ENCODE peak calls at places on chromosomes 1 and 21, in five cellular contexts. R, P, X, T and B are unnamed samples.

GRCh38 chr1:221688488-221688843 is 53.4 kb downstream of the DUSP10 start:
- DNase-seq in R (no peak), P (no peak), X (no peak), T (no peak), B (no peak)

GRCh38 chr1:46453449-46453848 is 36.2 kb upstream of the DMBX1 start:
- DNase-seq in R (no peak), P (no peak), X (no peak), T (no peak), B (no peak)

GRCh38 chr1:53366901-53367502 is 39.1 kb upstream of the LRP8 start:
- DNase-seq in R (no peak), P (no peak), X (no peak), T (no peak), B (no peak)

GRCh38 chr1:59212715-59213114 is 84.2 kb upstream of the FGGY start:
- DNase-seq in R (no peak), P (no peak), X (no peak), T (no peak), B (no peak)

GRCh38 chr1:24659993-24660665 is 17.0 kb downstream of the SRRM1 start:
- DNase-seq in R (no peak), P (no peak), X (no peak), T (no peak), B (no peak)

GRCh38 chr1:99673285-99673684 is 27.4 kb downstream of the PALMD start:
- DNase-seq in R (no peak), P (no peak), X (no peak), T (no peak), B (no peak)

GRCh38 chr1:241963722-241964121 is 6.2 kb downstream of the BECN2 start:
- DNase-seq in R (no peak), P (no peak), X (no peak), T (no peak), B (no peak)

GRCh38 chr1:101317590-101317989 is 80.8 kb downstream of the S1PR1 start:
- DNase-seq in R (no peak), P (no peak), X (no peak), T (no peak), B (no peak)

GRCh38 chr1:1216770-1217620 is 3.0 kb upstream of the TNFRSF4 start:
- DNase-seq in R (no peak), P (no peak), X (no peak), T (no peak), B (no peak)

GRCh38 chr1:169106921-169107672 is 607 bp downstream of the ATP1B1 start:
- DNase-seq in R (no peak), P (no peak), X (peak), T (peak), B (peak)

GRCh38 chr1:212566522-212567479 is 41.8 kb upstream of the ATF3 start:
- DNase-seq in R (peak), P (peak), X (peak), T (peak), B (peak)

GRCh38 chr1:235416662-235417049 is 49.4 kb downstream of the TBCE start:
- DNase-seq in R (no peak), P (no peak), X (peak), T (no peak), B (no peak)

GRCh38 chr21:46605759-46606426 is 1.0 kb upstream of the S100B start:
- DNase-seq in R (peak), P (no peak), X (no peak), T (peak), B (no peak)

GRCh38 chr1:46342084-46342656 is 1.6 kb downstream of the NSUN4 start:
- DNase-seq in R (peak), P (peak), X (peak), T (peak), B (peak)

GRCh38 chr1:232382671-232383070 is 247.3 kb downstream of the SIPA1L2 start:
- DNase-seq in R (no peak), P (no peak), X (no peak), T (no peak), B (no peak)

GRCh38 chr1:87024936-87025537 is 110.6 kb downstream of the HS2ST1 start:
- DNase-seq in R (no peak), P (peak), X (peak), T (peak), B (peak)

GRCh38 chr1:165899461-165899941 is 72.1 kb downstream of the UCK2 start:
- DNase-seq in R (no peak), P (no peak), X (peak), T (no peak), B (no peak)

GRCh38 chr1:66556161-66556611 is 22.2 kb downstream of the SGIP1 start:
- DNase-seq in R (no peak), P (no peak), X (no peak), T (no peak), B (no peak)

GRCh38 chr1:3285341-3285740 is 169.1 kb upstream of the ARHGEF16 start:
- DNase-seq in R (no peak), P (no peak), X (no peak), T (no peak), B (no peak)

GRCh38 chr1:172449585-172450523 is 6.0 kb upstream of the PIGC start:
- DNase-seq in R (no peak), P (peak), X (peak), T (peak), B (peak)

GRCh38 chr1:160639652-160640051 is 7.2 kb downstream of the SLAMF1 start:
- DNase-seq in R (no peak), P (no peak), X (no peak), T (no peak), B (no peak)

GRCh38 chr1:109769335-109770078 is 5.8 kb upstream of the EPS8L3 start:
- DNase-seq in R (no peak), P (no peak), X (peak), T (no peak), B (no peak)

GRCh38 chr1:217048104-217048707 is 325.0 kb upstream of the ESRRG start:
- DNase-seq in R (no peak), P (peak), X (no peak), T (no peak), B (peak)

GRCh38 chr1:160538985-160539651 is 16.1 kb upstream of the SLAMF6 start:
- DNase-seq in R (no peak), P (no peak), X (no peak), T (no peak), B (no peak)

GRCh38 chr1:113146242-113147072 is 73.5 kb downstream of the LRIG2 start:
- DNase-seq in R (no peak), P (no peak), X (peak), T (peak), B (peak)

GRCh38 chr1:197917813-197918646 is 858 bp downstream of the LHX9 start:
- DNase-seq in R (no peak), P (peak), X (no peak), T (no peak), B (peak)

GRCh38 chr1:185300152-185300551 is 16.9 kb downstream of the IVNS1ABP start:
- DNase-seq in R (no peak), P (no peak), X (no peak), T (no peak), B (no peak)

GRCh38 chr1:92711473-92712165 is 73.3 kb downstream of the EVI5 start:
- DNase-seq in R (no peak), P (no peak), X (no peak), T (no peak), B (no peak)

GRCh38 chr1:177227978-177228720 is 57.4 kb downstream of the BRINP2 start:
- DNase-seq in R (no peak), P (no peak), X (no peak), T (no peak), B (no peak)

GRCh38 chr21:32599146-32599925 is 12.8 kb downstream of the CFAP298 start:
- DNase-seq in R (no peak), P (no peak), X (no peak), T (no peak), B (no peak)

GRCh38 chr1:99801584-99801983 is 35.1 kb upstream of the FRRS1 start:
- DNase-seq in R (no peak), P (no peak), X (no peak), T (no peak), B (no peak)

GRCh38 chr1:94325379-94326302 is 88.3 kb upstream of the ARHGAP29 start:
- DNase-seq in R (no peak), P (peak), X (peak), T (no peak), B (no peak)

GRCh38 chr21:45064618-45065399 is 9.6 kb upstream of the ADARB1 start:
- DNase-seq in R (no peak), P (no peak), X (no peak), T (no peak), B (no peak)

GRCh38 chr1:210663730-210664573 is 335.2 kb downstream of the HHAT start:
- DNase-seq in R (no peak), P (no peak), X (no peak), T (no peak), B (peak)

GRCh38 chr1:44812822-44813543 is 4.7 kb downstream of the BTBD19 start:
- DNase-seq in R (no peak), P (no peak), X (no peak), T (no peak), B (peak)

GRCh38 chr21:14900611-14901010 is 164.2 kb downstream of the NRIP1 start:
- DNase-seq in R (no peak), P (no peak), X (peak), T (no peak), B (no peak)

DNA sequence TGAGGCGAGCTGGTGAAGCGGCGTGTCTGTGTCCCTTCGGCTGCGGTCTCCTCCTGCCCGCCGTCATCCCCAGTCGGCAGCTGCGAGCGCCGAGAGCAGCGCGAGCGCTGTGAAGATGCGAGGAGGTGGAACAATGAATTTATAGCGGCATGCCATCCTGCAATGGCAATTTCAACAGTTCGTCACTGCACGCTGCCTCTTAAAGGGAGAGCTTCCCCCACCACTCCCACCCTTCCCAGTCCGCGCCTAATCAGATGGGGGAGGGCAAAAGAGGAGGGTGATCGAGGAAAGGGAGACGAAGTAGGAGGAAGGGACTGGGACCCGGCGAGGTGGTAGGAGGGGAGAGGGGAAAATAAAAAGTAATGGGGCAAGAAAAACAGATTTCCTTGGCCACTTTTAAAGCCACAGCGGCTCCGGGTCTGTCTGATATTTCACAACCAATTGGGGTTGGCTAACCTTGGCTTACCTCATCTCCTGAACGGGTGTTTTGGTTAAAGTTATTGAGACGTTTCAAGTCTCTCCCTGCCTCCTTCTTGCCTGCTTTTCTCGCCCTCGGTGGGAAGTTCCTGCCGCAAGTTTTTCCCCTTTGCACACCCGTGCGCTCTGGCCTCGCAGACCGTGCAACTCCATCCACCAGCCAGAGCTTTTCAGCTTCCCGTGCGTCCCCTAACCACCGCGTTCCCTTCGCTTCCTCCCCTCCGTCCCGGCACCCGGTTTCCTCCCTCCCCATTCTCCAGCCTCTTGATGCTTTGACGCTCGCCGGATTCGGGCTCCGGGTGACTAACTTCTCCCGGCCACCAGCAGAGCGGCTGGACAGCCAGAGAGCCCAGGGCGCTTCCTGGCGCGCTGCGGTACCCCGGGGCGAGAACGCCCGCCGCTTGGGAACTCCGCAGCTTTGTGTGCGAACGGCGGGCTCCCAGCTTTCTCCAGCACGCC is at the start of gene ADAMTS5:
- DNase-seq in R (no peak), P (no peak), X (peak), T (no peak), B (peak)
- TF ChIP-seq RCOR1 in R (no peak), P (no peak), X (no peak), T (no peak), B (no peak)

GRCh38 chr1:33261344-33261743 is 5.1 kb downstream of the ZNF362 start:
- DNase-seq in R (no peak), P (no peak), X (no peak), T (no peak), B (no peak)

GRCh38 chr1:33259879-33260278 is 3.6 kb downstream of the ZNF362 start:
- DNase-seq in R (no peak), P (no peak), X (no peak), T (no peak), B (no peak)

GRCh38 chr1:33258788-33259274 is 2.5 kb downstream of the ZNF362 start:
- DNase-seq in R (no peak), P (no peak), X (no peak), T (no peak), B (no peak)

GRCh38 chr1:33257759-33258712 is 1.7 kb downstream of the ZNF362 start:
- DNase-seq in R (no peak), P (no peak), X (peak), T (no peak), B (no peak)

GRCh38 chr1:33260435-33260980 is 4.2 kb downstream of the ZNF362 start:
- DNase-seq in R (no peak), P (no peak), X (no peak), T (no peak), B (no peak)
- H3K27ac ChIP-seq in R (peak), P (no peak), X (no peak), T (no peak), B (no peak)

GRCh38 chr1:108080448-108080847 is 115.5 kb upstream of the VAV3 start:
- DNase-seq in R (no peak), P (no peak), X (no peak), T (no peak), B (no peak)

GRCh38 chr1:108082006-108082405 is 117.0 kb upstream of the VAV3 start:
- DNase-seq in R (no peak), P (no peak), X (no peak), T (no peak), B (no peak)

GRCh38 chr1:108077991-108078390 is 113.0 kb upstream of the VAV3 start:
- DNase-seq in R (no peak), P (no peak), X (no peak), T (no peak), B (no peak)

GRCh38 chr1:108082741-108083562 is 117.2 kb downstream of the SLC25A24 start:
- DNase-seq in R (no peak), P (no peak), X (no peak), T (no peak), B (no peak)

GRCh38 chr1:108079550-108079949 is 114.6 kb upstream of the VAV3 start:
- DNase-seq in R (no peak), P (no peak), X (no peak), T (peak), B (no peak)
- TF ChIP-seq RCOR1 in R (no peak), P (no peak), X (no peak), T (peak), B (no peak)

DNA sequence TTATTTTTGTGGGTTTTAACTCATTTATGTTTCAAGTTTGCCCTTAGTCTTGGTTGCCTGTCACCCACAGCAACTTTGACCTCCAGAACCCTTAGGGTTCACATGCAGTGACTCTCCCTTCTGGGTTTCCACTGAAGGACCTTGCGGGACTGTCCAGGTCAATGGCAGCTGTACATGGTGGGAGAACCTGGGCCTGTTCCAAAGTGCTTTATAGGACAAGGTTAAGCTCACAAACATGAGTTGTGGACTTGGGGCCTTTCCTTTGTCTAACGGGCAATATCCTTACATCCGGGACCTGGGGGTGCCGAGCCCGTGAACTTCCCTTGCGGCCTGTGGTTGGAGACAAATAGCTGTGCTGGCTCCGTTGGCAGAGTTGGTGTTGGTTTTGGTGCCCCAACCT is 77.8 kb downstream of the CD58 start:
- DNase-seq in R (no peak), P (no peak), X (no peak), T (no peak), B (no peak)
- H3K27ac ChIP-seq in R (no peak), P (no peak), X (no peak), T (no peak), B (peak)

DNA sequence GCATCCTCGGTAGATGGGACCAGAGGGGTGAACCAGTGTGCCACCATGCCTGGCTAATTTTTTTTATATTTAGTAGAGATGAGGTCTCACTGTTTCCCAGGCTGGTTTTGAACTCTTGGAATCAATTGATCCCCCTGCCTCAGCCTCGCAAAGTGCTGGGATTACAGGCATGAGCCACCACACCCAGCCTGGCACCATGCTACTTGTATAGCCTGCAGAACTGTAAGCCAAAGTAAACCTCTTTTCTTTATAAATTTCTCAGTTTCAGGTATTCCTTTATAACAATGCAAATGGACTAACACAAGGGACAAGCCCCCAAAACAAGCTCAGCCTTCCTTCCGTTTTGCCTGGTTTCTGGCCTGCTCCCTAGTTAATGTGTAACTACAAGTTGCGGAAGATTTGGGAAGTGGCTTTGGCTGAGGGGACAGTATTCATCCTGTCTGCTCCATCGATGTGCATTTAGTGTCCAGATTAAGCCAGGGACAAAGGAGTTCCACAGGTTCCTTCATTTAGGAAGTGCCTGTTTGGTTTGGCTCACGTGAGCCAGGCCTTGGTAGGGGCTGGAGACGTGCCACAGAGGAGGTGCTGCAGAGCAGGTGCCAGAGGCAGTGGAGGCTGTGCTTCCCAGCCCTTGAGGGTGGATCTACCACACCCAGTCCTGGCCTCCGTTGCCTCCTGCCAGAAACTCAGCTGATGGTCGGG is 4.4 kb downstream of the AVPR1B start:
- DNase-seq in R (no peak), P (no peak), X (no peak), T (no peak), B (no peak)
- TF ChIP-seq RCOR1 in R (no peak), P (no peak), X (no peak), T (no peak), B (no peak)

GRCh38 chr1:187396929-187397796 is 568.4 kb downstream of the PLA2G4A start:
- DNase-seq in R (no peak), P (no peak), X (no peak), T (no peak), B (no peak)
- H3K27ac ChIP-seq in R (no peak), P (no peak), X (no peak), T (no peak), B (no peak)

GRCh38 chr1:8422439-8423133 is 104.7 kb downstream of the SLC45A1 start:
- DNase-seq in R (no peak), P (no peak), X (peak), T (peak), B (peak)
- TF ChIP-seq RCOR1 in R (no peak), P (no peak), X (no peak), T (no peak), B (no peak)

GRCh38 chr1:192830596-192831241 is 21.9 kb downstream of the RGS2 start:
- DNase-seq in R (no peak), P (no peak), X (no peak), T (no peak), B (no peak)

GRCh38 chr1:192831706-192832355 is 23.0 kb downstream of the RGS2 start:
- DNase-seq in R (no peak), P (no peak), X (peak), T (no peak), B (no peak)

GRCh38 chr1:192839164-192840066 is 30.6 kb downstream of the RGS2 start:
- DNase-seq in R (no peak), P (no peak), X (no peak), T (no peak), B (no peak)

GRCh38 chr1:192832492-192832891 is 23.7 kb downstream of the RGS2 start:
- DNase-seq in R (no peak), P (no peak), X (no peak), T (no peak), B (no peak)

DNA sequence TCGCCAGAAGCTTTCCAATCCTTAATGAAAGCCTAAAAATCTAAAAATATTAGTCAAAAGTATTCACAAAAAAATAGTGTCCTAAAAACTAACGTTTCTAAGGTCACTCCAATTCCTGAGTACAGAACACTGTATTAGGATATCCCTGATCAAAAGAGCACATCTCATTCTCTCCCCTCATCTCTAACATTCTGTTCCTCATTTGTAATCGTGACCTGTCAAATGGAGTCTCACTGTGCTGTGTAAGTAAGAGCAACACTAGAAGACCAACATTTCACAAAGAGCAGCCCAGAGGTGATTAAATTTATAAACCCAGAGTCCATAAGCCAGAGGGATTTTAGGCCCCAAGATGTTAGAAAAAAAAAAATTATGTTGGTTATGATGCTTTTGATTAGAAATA is 26.3 kb downstream of the RGS2 start:
- DNase-seq in R (no peak), P (no peak), X (no peak), T (no peak), B (no peak)
- H3K27ac ChIP-seq in R (no peak), P (no peak), X (no peak), T (no peak), B (peak)

DNA sequence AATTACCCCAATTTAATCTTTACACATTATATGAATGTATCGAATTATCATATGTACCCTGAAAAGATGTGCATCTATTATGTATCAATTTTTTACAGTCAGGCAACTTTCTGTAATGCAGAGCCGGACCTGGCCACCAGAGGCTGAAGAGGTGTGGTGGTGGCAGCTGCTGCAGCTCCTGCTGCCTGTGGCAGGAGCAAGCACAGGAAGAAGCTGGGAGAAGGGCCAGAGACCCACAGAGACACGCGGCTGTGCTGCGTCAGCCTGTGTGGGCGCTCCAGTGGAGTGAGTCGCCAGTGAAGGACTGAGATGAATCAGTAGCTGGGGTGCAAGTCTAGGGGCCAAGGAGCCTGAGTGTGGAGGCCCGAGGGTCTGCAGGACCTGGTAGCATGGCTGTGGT is 74.3 kb upstream of the COG2 start:
- DNase-seq in R (no peak), P (peak), X (peak), T (no peak), B (no peak)
- TF ChIP-seq RCOR1 in R (no peak), P (no peak), X (no peak), T (no peak), B (no peak)